ENCODE peak calls at places on chromosomes 13 and 19, in six cellular contexts. K, G, A, X, F and T are unnamed samples.

GRCh38 chr19:3062165-3063105 is at the start of gene TLE5:
- DNase-seq in G (peak), X (no peak), K (no peak), A (peak), F (no peak), T (peak)

GRCh38 chr13:114325729-114326128 is 11.4 kb downstream of the CHAMP1 start:
- DNase-seq in X (no peak), F (no peak), K (no peak), A (no peak), G (no peak), T (no peak)

GRCh38 chr19:5964816-5965565 is 12.9 kb downstream of the RANBP3 start:
- DNase-seq in K (no peak), F (no peak), X (no peak), G (no peak), A (no peak), T (no peak)

GRCh38 chr19:5767949-5768348 is 16.6 kb downstream of the PRR22 start:
- DNase-seq in F (no peak), K (no peak), G (no peak), X (no peak), A (no peak), T (no peak)

GRCh38 chr19:48123907-48124675 is 13.5 kb upstream of the PLA2G4C start:
- DNase-seq in G (no peak), F (peak), X (no peak), A (no peak), K (peak), T (no peak)

GRCh38 chr13:32390048-32390447 is 37.9 kb downstream of the N4BP2L1 start:
- DNase-seq in K (no peak), A (no peak), F (no peak), G (no peak), X (no peak), T (no peak)

GRCh38 chr19:34459614-34460013 is 21.9 kb upstream of the WTIP start:
- DNase-seq in A (no peak), G (peak), K (no peak), F (no peak), X (no peak), T (no peak)

GRCh38 chr19:18562086-18562485 is 4.4 kb downstream of the KXD1 start:
- DNase-seq in F (no peak), X (no peak), G (no peak), A (no peak), K (no peak), T (no peak)

GRCh38 chr13:76992548-76993001 is 694 bp downstream of the CLN5 start:
- DNase-seq in A (peak), G (no peak), K (no peak), F (peak), X (peak), T (peak)

GRCh38 chr13:107210216-107211010 is 642.5 kb upstream of the ARGLU1 start:
- DNase-seq in F (peak), K (no peak), G (no peak), X (no peak), A (no peak), T (no peak)

GRCh38 chr13:102922184-102922583 is 76.4 kb downstream of the ERCC5 start:
- DNase-seq in G (no peak), F (no peak), K (no peak), X (no peak), A (no peak), T (no peak)

GRCh38 chr13:43061496-43062280 is 38.3 kb downstream of the DNAJC15 start:
- DNase-seq in A (no peak), G (no peak), X (no peak), K (no peak), F (no peak), T (no peak)

GRCh38 chr19:1469936-1470863 is 8.8 kb downstream of the C19orf25 start:
- DNase-seq in X (no peak), G (peak), K (peak), A (peak), F (no peak), T (no peak)

GRCh38 chr19:1467228-1467511 is 11.8 kb downstream of the C19orf25 start:
- DNase-seq in K (no peak), F (no peak), A (no peak), X (no peak), G (no peak), T (no peak)

GRCh38 chr19:1467512-1468273 is 11.3 kb downstream of the C19orf25 start:
- DNase-seq in G (no peak), K (no peak), X (no peak), F (no peak), A (no peak), T (peak)

GRCh38 chr19:1469200-1469935 is 9.6 kb downstream of the C19orf25 start:
- DNase-seq in K (no peak), A (no peak), G (no peak), X (no peak), F (no peak), T (peak)

DNA sequence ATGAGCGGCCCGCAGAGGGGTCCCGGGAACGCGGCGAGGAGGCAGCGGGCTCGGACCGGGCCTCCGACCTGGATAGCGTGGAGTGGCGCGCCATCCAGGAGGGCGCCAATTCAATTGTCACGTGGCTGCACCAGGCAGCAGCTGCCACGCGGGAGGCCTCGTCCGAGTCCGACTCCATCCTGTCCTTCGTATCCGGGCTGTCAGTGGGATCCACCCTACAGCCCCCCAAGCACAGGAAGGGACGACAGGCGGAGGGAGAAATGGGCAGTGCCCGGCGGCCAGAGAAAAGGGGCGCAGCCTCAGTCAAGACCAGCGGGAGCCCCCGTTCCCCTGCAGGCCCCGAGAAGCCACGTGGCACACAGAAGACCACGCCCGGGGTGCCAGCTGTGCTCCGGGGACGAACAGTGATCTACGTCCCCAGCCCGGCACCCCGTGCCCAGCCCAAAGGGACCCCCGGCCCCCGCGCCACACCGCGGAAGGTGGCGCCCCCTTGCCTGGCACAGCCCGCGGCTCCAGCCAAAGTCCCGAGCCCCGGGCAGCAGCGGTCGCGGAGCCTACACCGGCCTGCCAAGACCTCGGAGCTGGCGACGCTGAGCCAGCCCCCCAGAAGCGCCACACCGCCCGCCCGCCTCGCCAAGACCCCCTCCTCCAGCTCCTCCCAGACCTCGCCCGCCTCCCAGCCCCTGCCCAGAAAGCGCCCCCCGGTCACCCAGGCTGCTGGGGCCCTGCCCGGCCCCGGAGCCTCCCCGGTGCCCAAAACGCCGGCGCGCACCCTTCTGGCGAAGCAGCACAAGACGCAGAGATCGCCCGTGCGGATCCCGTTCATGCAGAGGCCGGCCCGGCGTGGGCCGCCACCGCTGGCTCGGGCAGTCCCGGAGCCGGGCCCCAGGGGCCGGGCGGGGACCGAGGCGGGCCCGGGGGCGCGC is 10.5 kb downstream of the C19orf25 start:
- DNase-seq in F (peak), A (no peak), K (no peak), G (no peak), X (no peak), T (peak)
- H3K4me3 ChIP-seq in F (no peak), A (no peak), K (peak), G (peak), X (peak), T (no peak)

DNA sequence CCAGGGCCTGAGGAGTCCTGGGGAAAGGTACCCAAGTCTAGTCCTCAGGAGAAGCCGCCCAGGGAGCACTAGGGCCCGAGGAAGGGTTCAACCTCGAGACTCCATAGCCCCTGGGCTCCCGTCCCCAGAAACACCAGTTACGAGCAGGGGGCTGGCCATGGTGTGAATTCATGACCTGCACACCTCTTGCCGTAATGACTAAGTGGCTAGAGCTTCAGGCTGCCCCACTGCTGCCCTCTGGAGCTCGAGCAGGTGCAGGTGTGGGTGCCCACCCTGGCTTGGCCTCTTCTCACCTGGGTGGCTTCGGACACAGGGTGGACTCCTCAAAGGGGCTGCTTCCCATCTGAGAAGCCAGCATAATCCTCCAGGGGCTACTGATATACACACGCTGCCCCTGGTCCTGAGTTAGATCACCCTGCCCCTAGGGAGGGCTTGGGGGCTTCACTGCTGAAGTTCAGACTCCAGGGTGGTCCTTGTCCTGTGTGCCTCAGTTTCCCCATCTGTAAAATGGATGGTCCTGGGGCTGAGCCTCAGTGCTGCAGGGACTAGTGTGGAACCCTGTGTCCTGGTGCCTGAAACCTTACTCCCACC is 13.6 kb downstream of the SPC24 start:
- DNase-seq in G (no peak), A (no peak), X (no peak), F (no peak), K (no peak), T (no peak)
- TF ChIP-seq CTCF in G (no peak), A (no peak), X (peak), F (no peak), K (peak), T (no peak)

DNA sequence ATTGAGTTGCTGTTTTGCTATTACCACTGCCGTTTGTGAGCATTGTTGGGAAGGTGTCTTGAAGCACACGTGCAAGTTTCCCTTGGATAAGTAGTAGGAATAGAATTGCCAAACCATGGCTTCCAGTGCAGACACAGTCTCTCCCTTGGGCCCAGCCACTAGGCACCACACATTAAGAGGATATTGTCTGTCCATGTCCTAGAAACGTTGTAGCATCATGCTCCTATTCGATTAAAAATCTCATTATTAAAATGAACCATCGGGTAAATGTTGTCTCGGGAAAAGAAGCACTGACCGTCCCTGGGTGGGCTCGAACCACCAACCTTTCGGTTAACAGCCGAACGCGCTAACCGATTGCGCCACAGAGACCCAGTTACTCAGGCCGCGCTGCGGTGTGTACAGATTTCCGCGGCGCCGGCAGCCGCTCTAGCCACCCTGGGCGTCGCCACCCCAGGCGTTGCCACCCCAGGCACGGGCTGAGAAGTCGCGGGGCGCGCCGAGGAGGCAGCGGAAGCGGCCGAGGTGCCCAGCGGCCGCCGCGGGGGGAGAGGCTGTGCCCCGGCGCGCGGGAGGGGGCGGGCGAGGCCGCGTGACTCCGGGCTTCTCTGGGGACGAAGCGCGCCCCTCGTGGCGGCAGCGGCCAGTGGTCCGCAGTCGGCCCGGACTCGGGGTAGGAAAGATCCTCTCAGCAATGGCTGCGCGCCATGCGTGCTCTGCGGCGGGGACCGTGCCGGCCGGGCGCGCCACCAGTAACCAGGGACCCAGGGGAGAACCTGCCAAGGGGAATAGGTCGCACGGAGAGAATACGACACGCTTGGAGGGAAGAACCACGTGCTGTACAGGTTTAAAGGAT is 56.2 kb downstream of the USPL1 start:
- DNase-seq in F (peak), X (peak), K (peak), A (peak), G (peak), T (peak)
- TF ChIP-seq POLR2A in F (no peak), X (peak), K (peak), A (peak), G (no peak), T (peak)

DNA sequence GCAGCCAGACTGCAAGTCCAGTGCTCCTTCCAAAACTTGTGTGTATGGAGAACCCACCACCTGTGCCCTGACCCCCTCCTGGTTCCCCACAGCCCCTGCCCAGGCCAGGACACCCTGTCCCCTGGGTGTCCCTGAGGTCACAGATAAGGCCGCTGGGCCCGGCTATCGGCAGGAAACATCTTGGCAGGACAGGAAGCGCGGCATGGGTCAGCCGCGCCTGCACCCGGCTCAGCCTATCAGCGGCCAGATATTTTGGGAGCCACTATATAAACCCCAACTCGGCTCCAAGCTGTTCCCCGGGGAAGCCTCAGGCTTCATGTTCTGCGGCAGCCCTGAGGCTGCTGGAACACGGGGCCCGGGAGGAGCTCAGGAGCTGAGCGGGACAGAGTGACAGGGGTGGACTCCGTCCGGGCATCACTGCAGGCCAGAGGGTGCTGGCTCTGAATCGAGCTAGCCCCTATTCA is 60.8 kb downstream of the AP1M1 start:
- DNase-seq in G (peak), X (no peak), A (peak), F (no peak), K (no peak), T (peak)
- H3K4me3 ChIP-seq in G (no peak), X (no peak), A (no peak), F (no peak), K (no peak), T (no peak)

GRCh38 chr19:56930647-56931592 is 90.4 kb upstream of the PEG3 start:
- DNase-seq in K (no peak), X (no peak), A (no peak), G (no peak), F (no peak), T (no peak)
- TF ChIP-seq CTCF in K (no peak), X (no peak), A (no peak), G (no peak), F (no peak), T (no peak)

GRCh38 chr19:53537126-53537522 is 821 bp upstream of the ZNF331 start:
- DNase-seq in X (no peak), K (no peak), F (no peak), A (no peak), G (no peak), T (no peak)

GRCh38 chr19:53540091-53540490 is 2.1 kb downstream of the ZNF331 start:
- DNase-seq in X (no peak), A (no peak), F (no peak), G (no peak), K (no peak), T (no peak)

GRCh38 chr19:53538378-53539109 is 599 bp downstream of the ZNF331 start:
- DNase-seq in K (no peak), G (no peak), F (no peak), A (no peak), X (no peak), T (no peak)

GRCh38 chr19:53536223-53536543 is 1.8 kb upstream of the ZNF331 start:
- DNase-seq in K (no peak), X (no peak), G (no peak), F (no peak), A (no peak), T (no peak)

GRCh38 chr19:53537523-53538377 is at the start of gene ZNF331:
- DNase-seq in A (peak), X (peak), K (no peak), F (peak), G (peak), T (peak)
- TF ChIP-seq POLR2A in A (peak), X (peak), K (no peak), F (no peak), G (no peak), T (peak)

DNA sequence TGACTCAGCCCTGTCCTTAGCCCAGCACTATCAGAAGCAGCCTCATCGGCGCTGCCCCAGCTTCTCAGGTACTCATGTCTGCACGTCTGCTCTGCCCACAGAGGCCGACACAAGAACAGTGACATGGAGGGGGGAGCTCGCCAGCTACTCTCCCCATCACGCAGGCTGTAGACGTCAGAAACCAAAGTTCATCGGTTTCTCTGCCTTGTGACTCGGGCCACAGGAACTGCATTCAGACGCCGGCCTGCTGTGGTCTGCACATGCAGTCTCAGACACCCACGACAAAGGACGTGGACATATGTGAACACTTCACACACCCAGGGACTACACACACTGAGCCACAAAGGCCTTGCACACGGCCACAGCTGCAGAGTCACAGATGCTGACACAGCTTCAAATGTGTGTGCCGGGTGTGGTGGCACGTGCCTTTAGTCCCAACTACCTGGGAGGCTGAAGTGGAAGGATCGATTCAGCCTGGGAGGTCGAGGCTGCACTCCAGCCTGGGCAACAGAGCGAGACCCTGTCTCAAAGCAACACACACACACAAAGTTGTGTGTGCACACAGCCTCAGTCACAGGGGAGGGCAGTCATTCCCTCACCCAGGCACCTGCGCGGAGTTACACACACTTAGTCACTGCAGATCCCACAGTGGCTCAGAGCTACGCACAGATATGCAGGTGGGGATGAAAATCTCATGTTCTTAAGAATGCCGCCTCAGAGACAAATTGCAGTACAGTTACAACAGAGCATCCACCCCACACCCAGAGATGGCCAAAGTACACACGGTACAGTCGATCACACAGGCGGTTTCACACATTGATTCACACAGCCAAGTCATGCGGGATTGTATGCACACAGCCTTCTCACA is 4.9 kb upstream of the ZFP36 start:
- DNase-seq in A (peak), G (peak), X (no peak), F (peak), K (peak), T (peak)
- H3K4me3 ChIP-seq in A (no peak), G (peak), X (peak), F (no peak), K (peak), T (peak)

GRCh38 chr19:16801599-16801998 is 27.6 kb upstream of the SIN3B start:
- DNase-seq in X (no peak), A (no peak), K (no peak), F (peak), G (no peak), T (no peak)
- TF ChIP-seq CTCF in X (no peak), A (no peak), K (peak), F (no peak), G (no peak), T (no peak)

GRCh38 chr19:52048604-52049493 is at the start of gene ZNF432:
- DNase-seq in G (peak), X (peak), A (peak), F (peak), K (peak), T (peak)
- TF ChIP-seq POLR2A in G (peak), X (peak), A (peak), F (peak), K (no peak), T (peak)